ENCODE peak calls at places on chromosomes 13 and 19, in five cellular contexts. One of them, this sample, is unnamed.

GRCh38 chr19:42468273-42468796 is 25.6 kb upstream of the CXCL17 start:
- DNase-seq in fibroblast of lung: peak
- DNase-seq in lower lobe of right lung: no peak
- DNase-seq in cardiac muscle cell: peak
- DNase-seq in endodermal cell: no peak
- DNase-seq in this sample: peak

GRCh38 chr13:37418490-37418889 is 180.1 kb downstream of the POSTN start:
- DNase-seq in lower lobe of right lung: no peak
- DNase-seq in endodermal cell: no peak
- DNase-seq in fibroblast of lung: no peak
- DNase-seq in cardiac muscle cell: peak
- DNase-seq in this sample: peak

GRCh38 chr13:33076451-33076992 is 60.3 kb downstream of the KL start:
- DNase-seq in lower lobe of right lung: no peak
- DNase-seq in fibroblast of lung: no peak
- DNase-seq in endodermal cell: no peak
- DNase-seq in cardiac muscle cell: no peak
- DNase-seq in this sample: no peak

GRCh38 chr13:67224148-67224846 is 5.8 kb downstream of the PCDH9 start:
- DNase-seq in fibroblast of lung: peak
- DNase-seq in cardiac muscle cell: peak
- DNase-seq in lower lobe of right lung: peak
- DNase-seq in endodermal cell: peak
- DNase-seq in this sample: peak

GRCh38 chr19:33296473-33297060 is 5.8 kb downstream of the CEBPA start:
- DNase-seq in fibroblast of lung: no peak
- DNase-seq in cardiac muscle cell: no peak
- DNase-seq in lower lobe of right lung: no peak
- DNase-seq in endodermal cell: peak
- DNase-seq in this sample: peak

GRCh38 chr13:48727252-48728011 is 73.7 kb downstream of the CYSLTR2 start:
- DNase-seq in lower lobe of right lung: no peak
- DNase-seq in endodermal cell: no peak
- DNase-seq in cardiac muscle cell: peak
- DNase-seq in fibroblast of lung: no peak
- DNase-seq in this sample: peak

GRCh38 chr13:19181621-19182485 is at the start of gene TUBA3C:
- DNase-seq in lower lobe of right lung: no peak
- DNase-seq in cardiac muscle cell: no peak
- DNase-seq in endodermal cell: no peak
- DNase-seq in fibroblast of lung: no peak
- DNase-seq in this sample: no peak

GRCh38 chr19:38015216-38015615 is 108.2 kb downstream of the SIPA1L3 start:
- DNase-seq in cardiac muscle cell: no peak
- DNase-seq in fibroblast of lung: no peak
- DNase-seq in endodermal cell: no peak
- DNase-seq in lower lobe of right lung: no peak
- DNase-seq in this sample: no peak

GRCh38 chr13:79246575-79246949 is 159.5 kb downstream of the RBM26 start:
- DNase-seq in endodermal cell: no peak
- DNase-seq in fibroblast of lung: no peak
- DNase-seq in cardiac muscle cell: no peak
- DNase-seq in lower lobe of right lung: no peak
- DNase-seq in this sample: no peak

GRCh38 chr13:25046274-25046984 is 49.5 kb upstream of the PABPC3 start:
- DNase-seq in endodermal cell: peak
- DNase-seq in cardiac muscle cell: no peak
- DNase-seq in fibroblast of lung: no peak
- DNase-seq in lower lobe of right lung: no peak
- DNase-seq in this sample: no peak

GRCh38 chr19:9937001-9937411 is 691 bp upstream of the OLFM2 start:
- DNase-seq in endodermal cell: peak
- DNase-seq in cardiac muscle cell: no peak
- DNase-seq in lower lobe of right lung: no peak
- DNase-seq in fibroblast of lung: no peak
- DNase-seq in this sample: no peak

GRCh38 chr19:13784731-13785452 is 10.4 kb upstream of the ZSWIM4 start:
- DNase-seq in fibroblast of lung: peak
- DNase-seq in endodermal cell: peak
- DNase-seq in cardiac muscle cell: peak
- DNase-seq in lower lobe of right lung: peak
- DNase-seq in this sample: peak

GRCh38 chr13:106477303-106477702 is 58.2 kb downstream of the EFNB2 start:
- DNase-seq in cardiac muscle cell: no peak
- DNase-seq in fibroblast of lung: no peak
- DNase-seq in endodermal cell: no peak
- DNase-seq in lower lobe of right lung: no peak
- DNase-seq in this sample: no peak

GRCh38 chr13:42388326-42388725 is 116.4 kb downstream of the AKAP11 start:
- DNase-seq in fibroblast of lung: no peak
- DNase-seq in lower lobe of right lung: no peak
- DNase-seq in endodermal cell: no peak
- DNase-seq in cardiac muscle cell: no peak
- DNase-seq in this sample: no peak

GRCh38 chr13:113437408-113438010 is 15.8 kb downstream of the ADPRHL1 start:
- DNase-seq in fibroblast of lung: no peak
- DNase-seq in endodermal cell: peak
- DNase-seq in lower lobe of right lung: peak
- DNase-seq in cardiac muscle cell: peak
- DNase-seq in this sample: no peak

GRCh38 chr13:27578121-27579030 is 42.0 kb downstream of the LNX2 start:
- DNase-seq in endodermal cell: peak
- DNase-seq in lower lobe of right lung: no peak
- DNase-seq in fibroblast of lung: peak
- DNase-seq in cardiac muscle cell: no peak
- DNase-seq in this sample: peak

GRCh38 chr19:16435999-16436650 is 35.6 kb downstream of the EPS15L1 start:
- DNase-seq in cardiac muscle cell: peak
- DNase-seq in fibroblast of lung: peak
- DNase-seq in lower lobe of right lung: no peak
- DNase-seq in endodermal cell: no peak
- DNase-seq in this sample: peak

GRCh38 chr19:34319785-34320184 is 45.2 kb upstream of the GPI start:
- DNase-seq in cardiac muscle cell: no peak
- DNase-seq in lower lobe of right lung: no peak
- DNase-seq in endodermal cell: no peak
- DNase-seq in fibroblast of lung: peak
- DNase-seq in this sample: no peak

GRCh38 chr13:112176746-112177119 is 109.8 kb downstream of the SOX1 start:
- DNase-seq in cardiac muscle cell: no peak
- DNase-seq in endodermal cell: peak
- DNase-seq in lower lobe of right lung: no peak
- DNase-seq in fibroblast of lung: no peak
- DNase-seq in this sample: no peak

GRCh38 chr13:46172531-46172991 is 9.4 kb downstream of the LCP1 start:
- DNase-seq in endodermal cell: no peak
- DNase-seq in fibroblast of lung: no peak
- DNase-seq in cardiac muscle cell: no peak
- DNase-seq in lower lobe of right lung: no peak
- DNase-seq in this sample: no peak

GRCh38 chr19:31314849-31315620 is 34.2 kb downstream of the TSHZ3 start:
- DNase-seq in fibroblast of lung: no peak
- DNase-seq in endodermal cell: no peak
- DNase-seq in cardiac muscle cell: no peak
- DNase-seq in lower lobe of right lung: no peak
- DNase-seq in this sample: no peak
- TF ChIP-seq CTCF in fibroblast of lung: no peak
- TF ChIP-seq CTCF in endodermal cell: peak
- TF ChIP-seq CTCF in cardiac muscle cell: peak
- TF ChIP-seq CTCF in lower lobe of right lung: no peak
- TF ChIP-seq CTCF in this sample: peak

GRCh38 chr13:75326173-75327131 is 155.5 kb downstream of the TBC1D4 start:
- DNase-seq in cardiac muscle cell: peak
- DNase-seq in lower lobe of right lung: no peak
- DNase-seq in fibroblast of lung: peak
- DNase-seq in endodermal cell: peak
- DNase-seq in this sample: peak

GRCh38 chr13:75329723-75330122 is 152.2 kb downstream of the TBC1D4 start:
- DNase-seq in lower lobe of right lung: no peak
- DNase-seq in endodermal cell: no peak
- DNase-seq in cardiac muscle cell: no peak
- DNase-seq in fibroblast of lung: no peak
- DNase-seq in this sample: no peak

GRCh38 chr13:75329097-75329496 is 152.9 kb downstream of the TBC1D4 start:
- DNase-seq in cardiac muscle cell: no peak
- DNase-seq in endodermal cell: no peak
- DNase-seq in lower lobe of right lung: no peak
- DNase-seq in fibroblast of lung: no peak
- DNase-seq in this sample: no peak

GRCh38 chr13:75324413-75324940 is 157.5 kb downstream of the TBC1D4 start:
- DNase-seq in endodermal cell: no peak
- DNase-seq in lower lobe of right lung: no peak
- DNase-seq in fibroblast of lung: peak
- DNase-seq in cardiac muscle cell: peak
- DNase-seq in this sample: no peak

GRCh38 chr13:75327132-75327505 is 154.8 kb downstream of the TBC1D4 start:
- DNase-seq in lower lobe of right lung: no peak
- DNase-seq in fibroblast of lung: no peak
- DNase-seq in cardiac muscle cell: no peak
- DNase-seq in endodermal cell: no peak
- DNase-seq in this sample: no peak
- H3K4me3 ChIP-seq in lower lobe of right lung: peak
- H3K4me3 ChIP-seq in fibroblast of lung: no peak
- H3K4me3 ChIP-seq in cardiac muscle cell: no peak
- H3K4me3 ChIP-seq in endodermal cell: no peak
- H3K4me3 ChIP-seq in this sample: no peak

GRCh38 chr19:46225558-46226004 is 4.0 kb upstream of the IGFL1 start:
- DNase-seq in lower lobe of right lung: no peak
- DNase-seq in cardiac muscle cell: peak
- DNase-seq in fibroblast of lung: peak
- DNase-seq in endodermal cell: peak
- DNase-seq in this sample: peak
- TF ChIP-seq CTCF in lower lobe of right lung: no peak
- TF ChIP-seq CTCF in cardiac muscle cell: no peak
- TF ChIP-seq CTCF in fibroblast of lung: no peak
- TF ChIP-seq CTCF in endodermal cell: no peak
- TF ChIP-seq CTCF in this sample: no peak

DNA sequence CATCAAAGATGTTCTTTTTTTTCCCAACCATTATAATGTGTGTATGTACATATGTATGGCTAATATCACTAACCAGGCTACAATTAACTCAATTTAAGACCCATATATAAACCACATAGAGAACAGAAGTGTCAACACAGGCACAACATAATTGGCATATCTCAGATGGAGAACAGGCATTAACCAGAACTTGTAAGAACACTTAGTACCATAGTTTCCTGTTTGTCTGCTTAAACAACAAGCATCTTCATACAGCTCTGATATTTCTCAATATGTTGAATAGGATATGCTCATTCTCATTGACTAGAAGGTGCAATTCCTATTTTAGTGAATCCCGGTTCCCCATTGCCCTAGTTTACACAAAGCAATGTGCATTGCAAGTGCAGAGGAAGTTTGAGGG is 116.9 kb upstream of the EDNRB start:
- DNase-seq in cardiac muscle cell: no peak
- DNase-seq in endodermal cell: no peak
- DNase-seq in lower lobe of right lung: no peak
- DNase-seq in fibroblast of lung: no peak
- DNase-seq in this sample: no peak
- H3K4me3 ChIP-seq in cardiac muscle cell: no peak
- H3K4me3 ChIP-seq in endodermal cell: no peak
- H3K4me3 ChIP-seq in lower lobe of right lung: no peak
- H3K4me3 ChIP-seq in fibroblast of lung: no peak
- H3K4me3 ChIP-seq in this sample: no peak

DNA sequence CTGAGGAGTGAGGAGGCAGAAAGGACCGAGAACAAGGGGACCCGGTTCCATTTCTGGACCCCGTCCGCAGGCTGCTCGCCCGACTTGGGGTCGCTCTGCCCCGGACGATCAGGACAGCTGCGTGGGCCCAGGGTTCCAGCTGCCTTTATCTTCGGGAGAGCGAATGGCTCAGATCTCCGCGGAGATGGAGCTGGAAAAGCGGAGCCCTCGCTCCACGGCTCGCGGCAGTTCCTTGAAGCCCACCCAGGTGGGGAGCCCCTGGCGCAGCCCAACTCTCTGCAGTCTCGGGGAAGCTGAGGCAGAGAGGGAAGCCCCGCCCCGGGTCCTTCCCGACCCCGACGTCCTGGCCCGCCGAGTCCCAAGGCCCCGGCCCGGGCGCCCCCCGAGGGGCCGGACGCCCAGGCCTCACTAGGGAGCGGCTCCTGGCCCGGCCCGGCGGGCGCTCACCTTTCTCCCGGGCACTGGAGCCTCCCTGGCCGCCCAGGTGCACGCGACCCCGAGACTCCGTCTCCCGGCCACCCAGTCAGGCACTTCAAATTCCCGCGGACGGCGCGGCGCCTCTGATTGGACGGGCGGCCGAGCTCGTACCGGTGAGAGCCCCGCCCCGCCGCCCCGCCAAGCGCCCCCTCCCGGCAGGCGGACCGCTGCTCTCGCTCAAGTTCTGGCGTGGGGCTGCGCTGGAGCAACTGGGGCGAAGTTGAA is 485.7 kb downstream of the UQCRFS1 start:
- DNase-seq in fibroblast of lung: peak
- DNase-seq in cardiac muscle cell: peak
- DNase-seq in endodermal cell: peak
- DNase-seq in lower lobe of right lung: no peak
- DNase-seq in this sample: no peak
- TF ChIP-seq CTCF in fibroblast of lung: no peak
- TF ChIP-seq CTCF in cardiac muscle cell: peak
- TF ChIP-seq CTCF in endodermal cell: peak
- TF ChIP-seq CTCF in lower lobe of right lung: peak
- TF ChIP-seq CTCF in this sample: no peak

GRCh38 chr19:2723345-2723715 is 2.2 kb upstream of the DIRAS1 start:
- DNase-seq in lower lobe of right lung: no peak
- DNase-seq in endodermal cell: no peak
- DNase-seq in fibroblast of lung: no peak
- DNase-seq in cardiac muscle cell: no peak
- DNase-seq in this sample: no peak

GRCh38 chr19:2720777-2721569 is at the start of gene DIRAS1:
- DNase-seq in lower lobe of right lung: no peak
- DNase-seq in fibroblast of lung: no peak
- DNase-seq in cardiac muscle cell: no peak
- DNase-seq in endodermal cell: peak
- DNase-seq in this sample: no peak

GRCh38 chr19:2719910-2720776 is 1.0 kb downstream of the DIRAS1 start:
- DNase-seq in endodermal cell: peak
- DNase-seq in cardiac muscle cell: peak
- DNase-seq in lower lobe of right lung: peak
- DNase-seq in fibroblast of lung: peak
- DNase-seq in this sample: no peak

GRCh38 chr19:2722541-2723344 is 1.6 kb upstream of the DIRAS1 start:
- DNase-seq in lower lobe of right lung: peak
- DNase-seq in endodermal cell: no peak
- DNase-seq in cardiac muscle cell: peak
- DNase-seq in fibroblast of lung: peak
- DNase-seq in this sample: peak

GRCh38 chr19:2721570-2722540 is 683 bp upstream of the DIRAS1 start:
- DNase-seq in lower lobe of right lung: peak
- DNase-seq in cardiac muscle cell: no peak
- DNase-seq in fibroblast of lung: no peak
- DNase-seq in endodermal cell: no peak
- DNase-seq in this sample: no peak
- H3K4me3 ChIP-seq in lower lobe of right lung: peak
- H3K4me3 ChIP-seq in cardiac muscle cell: peak
- H3K4me3 ChIP-seq in fibroblast of lung: peak
- H3K4me3 ChIP-seq in endodermal cell: peak
- H3K4me3 ChIP-seq in this sample: peak

GRCh38 chr19:1843646-1844394 is 4.5 kb downstream of the REXO1 start:
- DNase-seq in lower lobe of right lung: no peak
- DNase-seq in fibroblast of lung: no peak
- DNase-seq in cardiac muscle cell: no peak
- DNase-seq in endodermal cell: peak
- DNase-seq in this sample: no peak
- TF ChIP-seq CTCF in lower lobe of right lung: peak
- TF ChIP-seq CTCF in fibroblast of lung: no peak
- TF ChIP-seq CTCF in cardiac muscle cell: no peak
- TF ChIP-seq CTCF in endodermal cell: peak
- TF ChIP-seq CTCF in this sample: no peak

GRCh38 chr13:34913040-34913439 is 29.0 kb upstream of the NBEA start:
- DNase-seq in cardiac muscle cell: peak
- DNase-seq in lower lobe of right lung: no peak
- DNase-seq in fibroblast of lung: peak
- DNase-seq in endodermal cell: peak
- DNase-seq in this sample: peak
- H3K4me3 ChIP-seq in cardiac muscle cell: no peak
- H3K4me3 ChIP-seq in lower lobe of right lung: no peak
- H3K4me3 ChIP-seq in fibroblast of lung: no peak
- H3K4me3 ChIP-seq in endodermal cell: no peak
- H3K4me3 ChIP-seq in this sample: no peak